ENCODE peak calls at places on chromosomes 4 and X, in five cellular contexts. One of them, this sample, is unnamed.

GRCh38 chr4:183637461-183637860 is 21.5 kb downstream of the RWDD4 start:
- DNase-seq in hepatocyte: no peak
- DNase-seq in H1: no peak
- DNase-seq in cardiac fibroblast: no peak
- DNase-seq in brain microvascular endothelial cell: no peak
- DNase-seq in this sample: no peak

GRCh38 chrX:39242187-39242586 is 440.9 kb downstream of the MID1IP1 start:
- DNase-seq in cardiac fibroblast: peak
- DNase-seq in brain microvascular endothelial cell: no peak
- DNase-seq in hepatocyte: peak
- DNase-seq in H1: no peak
- DNase-seq in this sample: peak

GRCh38 chrX:121245763-121246162 is 198.4 kb downstream of the GLUD2 start:
- DNase-seq in H1: no peak
- DNase-seq in cardiac fibroblast: no peak
- DNase-seq in hepatocyte: no peak
- DNase-seq in brain microvascular endothelial cell: no peak
- DNase-seq in this sample: no peak

GRCh38 chr4:960140-960735 is 13.1 kb downstream of the DGKQ start:
- DNase-seq in H1: no peak
- DNase-seq in brain microvascular endothelial cell: no peak
- DNase-seq in cardiac fibroblast: no peak
- DNase-seq in hepatocyte: no peak
- DNase-seq in this sample: no peak

GRCh38 chr4:54499308-54500074 is 158.3 kb upstream of the KIT start:
- DNase-seq in H1: no peak
- DNase-seq in brain microvascular endothelial cell: peak
- DNase-seq in hepatocyte: no peak
- DNase-seq in cardiac fibroblast: no peak
- DNase-seq in this sample: no peak

GRCh38 chrX:139106111-139106510 is 394.6 kb upstream of the FGF13 start:
- DNase-seq in brain microvascular endothelial cell: no peak
- DNase-seq in hepatocyte: peak
- DNase-seq in H1: no peak
- DNase-seq in cardiac fibroblast: peak
- DNase-seq in this sample: no peak

GRCh38 chr4:20916106-20916505 is 215.8 kb downstream of the PACRGL start:
- DNase-seq in hepatocyte: no peak
- DNase-seq in cardiac fibroblast: no peak
- DNase-seq in brain microvascular endothelial cell: no peak
- DNase-seq in H1: no peak
- DNase-seq in this sample: peak

GRCh38 chrX:10033360-10034007 is 66.3 kb downstream of the CLDN34 start:
- DNase-seq in cardiac fibroblast: no peak
- DNase-seq in hepatocyte: no peak
- DNase-seq in brain microvascular endothelial cell: no peak
- DNase-seq in H1: no peak
- DNase-seq in this sample: no peak

GRCh38 chr4:54783402-54784110 is 125.8 kb downstream of the KIT start:
- DNase-seq in hepatocyte: no peak
- DNase-seq in H1: no peak
- DNase-seq in brain microvascular endothelial cell: no peak
- DNase-seq in cardiac fibroblast: no peak
- DNase-seq in this sample: no peak

GRCh38 chr4:103204114-103204513 is 6.0 kb upstream of the CENPE start:
- DNase-seq in cardiac fibroblast: peak
- DNase-seq in brain microvascular endothelial cell: no peak
- DNase-seq in H1: no peak
- DNase-seq in hepatocyte: no peak
- DNase-seq in this sample: no peak

GRCh38 chr4:100299019-100299418 is 108.8 kb upstream of the DDIT4L start:
- DNase-seq in cardiac fibroblast: peak
- DNase-seq in brain microvascular endothelial cell: peak
- DNase-seq in H1: no peak
- DNase-seq in hepatocyte: peak
- DNase-seq in this sample: no peak

GRCh38 chrX:117808413-117808812 is 308.2 kb downstream of the KLHL13 start:
- DNase-seq in cardiac fibroblast: no peak
- DNase-seq in H1: peak
- DNase-seq in brain microvascular endothelial cell: no peak
- DNase-seq in hepatocyte: no peak
- DNase-seq in this sample: no peak

GRCh38 chr4:7431696-7432530 is 2.8 kb downstream of the PSAPL1 start:
- DNase-seq in hepatocyte: peak
- DNase-seq in cardiac fibroblast: no peak
- DNase-seq in H1: no peak
- DNase-seq in brain microvascular endothelial cell: no peak
- DNase-seq in this sample: no peak

GRCh38 chr4:185204238-185204910 is 574 bp upstream of the CFAP97 start:
- DNase-seq in cardiac fibroblast: peak
- DNase-seq in H1: no peak
- DNase-seq in brain microvascular endothelial cell: no peak
- DNase-seq in hepatocyte: no peak
- DNase-seq in this sample: peak

GRCh38 chr4:126038492-126039236 is 723.9 kb downstream of the FAT4 start:
- DNase-seq in brain microvascular endothelial cell: no peak
- DNase-seq in H1: no peak
- DNase-seq in cardiac fibroblast: no peak
- DNase-seq in hepatocyte: no peak
- DNase-seq in this sample: no peak

GRCh38 chrX:41116948-41117347 is 31.7 kb downstream of the USP9X start:
- DNase-seq in cardiac fibroblast: no peak
- DNase-seq in hepatocyte: no peak
- DNase-seq in H1: no peak
- DNase-seq in brain microvascular endothelial cell: no peak
- DNase-seq in this sample: peak

GRCh38 chrX:154648931-154649863 is 4.2 kb downstream of the CTAG2 start:
- DNase-seq in H1: no peak
- DNase-seq in cardiac fibroblast: no peak
- DNase-seq in brain microvascular endothelial cell: no peak
- DNase-seq in hepatocyte: peak
- DNase-seq in this sample: no peak

GRCh38 chrX:53318766-53319353 is 37.5 kb upstream of the IQSEC2 start:
- DNase-seq in brain microvascular endothelial cell: no peak
- DNase-seq in H1: no peak
- DNase-seq in hepatocyte: no peak
- DNase-seq in cardiac fibroblast: no peak
- DNase-seq in this sample: no peak

GRCh38 chr4:47213971-47214370 is 182.6 kb downstream of the GABRB1 start:
- DNase-seq in hepatocyte: peak
- DNase-seq in H1: no peak
- DNase-seq in cardiac fibroblast: peak
- DNase-seq in brain microvascular endothelial cell: peak
- DNase-seq in this sample: no peak

GRCh38 chr4:152935661-152936445 is at the start of gene FHDC1:
- DNase-seq in hepatocyte: peak
- DNase-seq in H1: peak
- DNase-seq in cardiac fibroblast: no peak
- DNase-seq in brain microvascular endothelial cell: no peak
- DNase-seq in this sample: peak

GRCh38 chr4:143183513-143184216 is 1.1 kb upstream of the USP38 start:
- DNase-seq in brain microvascular endothelial cell: no peak
- DNase-seq in cardiac fibroblast: no peak
- DNase-seq in H1: no peak
- DNase-seq in hepatocyte: no peak
- DNase-seq in this sample: peak

GRCh38 chrX:15882704-15883539 is 28.3 kb upstream of the AP1S2 start:
- DNase-seq in hepatocyte: no peak
- DNase-seq in cardiac fibroblast: peak
- DNase-seq in H1: no peak
- DNase-seq in brain microvascular endothelial cell: peak
- DNase-seq in this sample: no peak

GRCh38 chrX:43940811-43941210 is 32.4 kb downstream of the NDP start:
- DNase-seq in cardiac fibroblast: peak
- DNase-seq in hepatocyte: peak
- DNase-seq in H1: no peak
- DNase-seq in brain microvascular endothelial cell: peak
- DNase-seq in this sample: no peak

GRCh38 chr4:4555916-4556315 is 14.1 kb upstream of the STX18 start:
- DNase-seq in hepatocyte: no peak
- DNase-seq in cardiac fibroblast: peak
- DNase-seq in H1: no peak
- DNase-seq in brain microvascular endothelial cell: peak
- DNase-seq in this sample: no peak

GRCh38 chrX:6813836-6814370 is 279.0 kb upstream of the VCX3A start:
- DNase-seq in H1: peak
- DNase-seq in cardiac fibroblast: no peak
- DNase-seq in brain microvascular endothelial cell: no peak
- DNase-seq in hepatocyte: no peak
- DNase-seq in this sample: no peak

GRCh38 chr4:81491943-81492342 is 20.2 kb upstream of the RASGEF1B start:
- DNase-seq in H1: no peak
- DNase-seq in cardiac fibroblast: peak
- DNase-seq in brain microvascular endothelial cell: peak
- DNase-seq in hepatocyte: no peak
- DNase-seq in this sample: peak

GRCh38 chr4:149344436-149344835 is 471.2 kb downstream of the IQCM start:
- DNase-seq in brain microvascular endothelial cell: peak
- DNase-seq in cardiac fibroblast: peak
- DNase-seq in H1: no peak
- DNase-seq in hepatocyte: no peak
- DNase-seq in this sample: no peak

GRCh38 chr4:59127748-59128147 is 2017.6 kb upstream of the IGFBP7 start:
- DNase-seq in hepatocyte: no peak
- DNase-seq in H1: no peak
- DNase-seq in brain microvascular endothelial cell: no peak
- DNase-seq in cardiac fibroblast: no peak
- DNase-seq in this sample: no peak

GRCh38 chr4:149980941-149981340 is 97.3 kb upstream of the DCLK2 start:
- DNase-seq in hepatocyte: peak
- DNase-seq in H1: peak
- DNase-seq in cardiac fibroblast: peak
- DNase-seq in brain microvascular endothelial cell: peak
- DNase-seq in this sample: peak

GRCh38 chr4:171203425-171203824 is 609.8 kb upstream of the GALNTL6 start:
- DNase-seq in hepatocyte: no peak
- DNase-seq in H1: no peak
- DNase-seq in cardiac fibroblast: no peak
- DNase-seq in brain microvascular endothelial cell: peak
- DNase-seq in this sample: no peak

GRCh38 chr4:68447201-68447600 is at the start of gene TMPRSS11E:
- DNase-seq in hepatocyte: no peak
- DNase-seq in brain microvascular endothelial cell: no peak
- DNase-seq in cardiac fibroblast: no peak
- DNase-seq in H1: no peak
- DNase-seq in this sample: no peak

GRCh38 chr4:38562751-38563198 is 101.2 kb upstream of the KLF3 start:
- DNase-seq in H1: no peak
- DNase-seq in hepatocyte: no peak
- DNase-seq in cardiac fibroblast: peak
- DNase-seq in brain microvascular endothelial cell: no peak
- DNase-seq in this sample: no peak

GRCh38 chr4:61024610-61025009 is 175.5 kb upstream of the ADGRL3 start:
- DNase-seq in brain microvascular endothelial cell: no peak
- DNase-seq in hepatocyte: no peak
- DNase-seq in cardiac fibroblast: no peak
- DNase-seq in H1: no peak
- DNase-seq in this sample: no peak

GRCh38 chr4:78622253-78622979 is 70.8 kb downstream of the ANXA3 start:
- DNase-seq in cardiac fibroblast: peak
- DNase-seq in hepatocyte: peak
- DNase-seq in brain microvascular endothelial cell: peak
- DNase-seq in H1: no peak
- DNase-seq in this sample: peak
- H3K4me3 ChIP-seq in cardiac fibroblast: no peak
- H3K4me3 ChIP-seq in hepatocyte: no peak
- H3K4me3 ChIP-seq in brain microvascular endothelial cell: no peak
- H3K4me3 ChIP-seq in H1: no peak
- H3K4me3 ChIP-seq in this sample: no peak

GRCh38 chr4:168633474-168633873 is 136.6 kb downstream of the PALLD start:
- DNase-seq in H1: no peak
- DNase-seq in brain microvascular endothelial cell: no peak
- DNase-seq in hepatocyte: no peak
- DNase-seq in cardiac fibroblast: no peak
- DNase-seq in this sample: no peak

GRCh38 chr4:168631241-168632151 is 134.6 kb downstream of the PALLD start:
- DNase-seq in hepatocyte: peak
- DNase-seq in H1: peak
- DNase-seq in cardiac fibroblast: peak
- DNase-seq in brain microvascular endothelial cell: peak
- DNase-seq in this sample: peak

GRCh38 chr4:168632246-168632832 is 135.5 kb downstream of the PALLD start:
- DNase-seq in brain microvascular endothelial cell: no peak
- DNase-seq in cardiac fibroblast: no peak
- DNase-seq in hepatocyte: no peak
- DNase-seq in H1: no peak
- DNase-seq in this sample: no peak

GRCh38 chr4:168634276-168634802 is 137.5 kb downstream of the PALLD start:
- DNase-seq in hepatocyte: peak
- DNase-seq in brain microvascular endothelial cell: peak
- DNase-seq in H1: no peak
- DNase-seq in cardiac fibroblast: peak
- DNase-seq in this sample: no peak

GRCh38 chr4:168633071-168633470 is 136.2 kb downstream of the PALLD start:
- DNase-seq in hepatocyte: no peak
- DNase-seq in brain microvascular endothelial cell: no peak
- DNase-seq in cardiac fibroblast: no peak
- DNase-seq in H1: no peak
- DNase-seq in this sample: no peak
- H3K4me3 ChIP-seq in hepatocyte: peak
- H3K4me3 ChIP-seq in brain microvascular endothelial cell: peak
- H3K4me3 ChIP-seq in cardiac fibroblast: peak
- H3K4me3 ChIP-seq in H1: no peak
- H3K4me3 ChIP-seq in this sample: no peak

DNA sequence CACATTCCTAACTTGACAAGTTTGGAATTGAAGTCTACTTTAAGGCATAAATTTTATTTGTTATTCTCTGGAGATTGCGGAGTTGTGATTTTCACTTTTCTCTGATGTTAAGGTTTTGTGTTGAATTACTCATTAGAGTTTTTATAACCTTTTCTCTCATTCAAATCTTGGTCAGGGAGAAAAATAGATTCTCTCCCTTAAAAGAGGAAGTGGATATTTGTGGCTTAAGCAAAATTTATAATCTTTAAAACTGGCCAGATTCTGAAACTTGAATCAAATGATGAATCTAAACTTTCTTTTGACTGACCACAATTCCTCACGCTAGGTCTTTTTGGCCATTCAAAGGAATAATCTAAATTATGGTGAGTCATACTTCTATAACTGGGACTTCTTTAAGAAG is 361.4 kb downstream of the TEX13C start:
- DNase-seq in cardiac fibroblast: no peak
- DNase-seq in brain microvascular endothelial cell: no peak
- DNase-seq in hepatocyte: no peak
- DNase-seq in H1: no peak
- DNase-seq in this sample: no peak
- H3K4me3 ChIP-seq in cardiac fibroblast: no peak
- H3K4me3 ChIP-seq in brain microvascular endothelial cell: no peak
- H3K4me3 ChIP-seq in hepatocyte: no peak
- H3K4me3 ChIP-seq in H1: no peak
- H3K4me3 ChIP-seq in this sample: no peak

GRCh38 chr4:76947369-76947768 is 2.2 kb upstream of the SEPTIN11 start:
- DNase-seq in cardiac fibroblast: peak
- DNase-seq in H1: no peak
- DNase-seq in hepatocyte: no peak
- DNase-seq in brain microvascular endothelial cell: no peak
- DNase-seq in this sample: no peak
- H3K4me3 ChIP-seq in cardiac fibroblast: peak
- H3K4me3 ChIP-seq in H1: no peak
- H3K4me3 ChIP-seq in hepatocyte: no peak
- H3K4me3 ChIP-seq in brain microvascular endothelial cell: peak
- H3K4me3 ChIP-seq in this sample: no peak

This sample was measured in small intestine.